ENCODE peak calls at places on chromosomes 11 and 22, in four cellular contexts. O is cardiac muscle cell; G is CD8-positive, alpha-beta memory T cell; Q is tibial artery. C is an unnamed sample. For H3K4me1, the result is how much of the 10 kb centered on the place peaks cover.

GRCh38 chr11:46446343-46446751 is 54.8 kb upstream of the CHRM4 start:
- DNase-seq in G (no peak), Q (no peak), O (peak), C (no peak)

GRCh38 chr11:122709042-122709760 is 53.7 kb downstream of the UBASH3B start:
- DNase-seq in Q (no peak), O (peak), G (no peak), C (no peak)

GRCh38 chr11:80686889-80687288 is 1246.1 kb upstream of the TENM4 start:
- DNase-seq in G (no peak), Q (no peak), O (no peak), C (no peak)

GRCh38 chr11:116703421-116703820 is 69.4 kb downstream of the BUD13 start:
- DNase-seq in Q (no peak), O (peak), G (peak), C (no peak)

GRCh38 chr22:22076361-22076760 is 93.8 kb upstream of the TOP3B start:
- DNase-seq in Q (no peak), G (no peak), O (no peak), C (no peak)

GRCh38 chr22:41229730-41230398 is 10.9 kb downstream of the CHADL start:
- DNase-seq in G (no peak), Q (no peak), O (no peak), C (no peak)

GRCh38 chr11:57641426-57641825 is 8.3 kb downstream of the YPEL4 start:
- DNase-seq in Q (no peak), G (no peak), O (peak), C (peak)

GRCh38 chr11:83951521-83951920 is 665.4 kb upstream of the CCDC90B start:
- DNase-seq in G (no peak), Q (no peak), O (no peak), C (no peak)

GRCh38 chr22:30206964-30207363 is 39.6 kb downstream of the LIF start:
- DNase-seq in O (peak), Q (peak), G (no peak), C (no peak)

GRCh38 chr11:115477410-115477809 is 26.8 kb downstream of the CADM1 start:
- DNase-seq in O (no peak), G (no peak), Q (no peak), C (no peak)

GRCh38 chr22:42214625-42215415 is 55.6 kb downstream of the TCF20 start:
- DNase-seq in Q (peak), G (no peak), O (no peak), C (no peak)

GRCh38 chr22:26949193-26949592 is 291.8 kb downstream of the MIAT start:
- DNase-seq in Q (no peak), G (no peak), O (peak), C (no peak)

GRCh38 chr11:34468209-34468841 is 29.6 kb downstream of the CAT start:
- DNase-seq in Q (no peak), G (no peak), O (peak), C (peak)

GRCh38 chr11:134333951-134334350 is 2.2 kb downstream of the GLB1L2 start:
- DNase-seq in Q (no peak), G (no peak), O (no peak), C (no peak)

GRCh38 chr11:12900496-12900895 is 108.6 kb upstream of the RASSF10 start:
- DNase-seq in G (no peak), Q (no peak), O (peak), C (no peak)

GRCh38 chr11:131064373-131064991 is 148.2 kb upstream of the SNX19 start:
- DNase-seq in Q (no peak), G (no peak), O (peak), C (no peak)

GRCh38 chr11:25535462-25535861 is 796.5 kb upstream of the ANO3 start:
- DNase-seq in O (peak), Q (peak), G (no peak), C (no peak)

GRCh38 chr11:64097468-64098317 is 62.0 kb downstream of the FLRT1 start:
- DNase-seq in G (no peak), Q (no peak), O (no peak), C (no peak)

GRCh38 chr11:83819936-83820549 is 533.9 kb upstream of the CCDC90B start:
- DNase-seq in O (peak), Q (no peak), G (no peak), C (peak)

GRCh38 chr22:50216161-50216683 is 15.4 kb downstream of the SELENOO start:
- DNase-seq in Q (no peak), G (no peak), O (no peak), C (peak)

GRCh38 chr22:45240810-45241631 is at the start of gene KIAA0930:
- DNase-seq in Q (peak), O (peak), G (peak), C (peak)

GRCh38 chr11:10307022-10307410 is 2.1 kb downstream of the ADM start:
- DNase-seq in G (no peak), O (no peak), Q (no peak), C (no peak)
- H3K4me1 ChIP-seq in G (half or more), O (under half), Q (half or more), C (half or more)

GRCh38 chr22:37627545-37627944 is 11.9 kb upstream of the SH3BP1 start:
- DNase-seq in G (peak), Q (peak), O (no peak), C (peak)
- H3K4me1 ChIP-seq in G (half or more), Q (under half), O (under half), C (half or more)

DNA sequence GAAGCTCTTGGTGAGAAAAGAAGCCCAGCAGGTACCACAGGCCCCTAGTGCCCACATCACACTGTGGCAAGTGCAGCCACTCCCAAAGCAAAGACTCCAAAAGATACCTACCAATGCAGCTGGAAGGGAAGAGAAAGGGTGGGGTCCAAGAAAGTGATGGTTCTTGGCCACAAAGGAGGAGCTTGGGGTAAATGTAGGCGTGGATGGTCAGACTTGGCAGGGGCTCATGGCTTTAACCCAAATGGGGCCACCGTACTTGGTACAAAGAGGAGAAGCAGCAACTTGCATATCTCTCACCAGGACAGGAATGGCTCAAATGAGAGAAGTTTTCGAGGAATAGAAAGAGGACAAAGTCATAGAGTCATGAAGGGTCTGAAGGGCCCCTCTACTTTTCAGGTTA is 4.8 kb downstream of the MAP3K11 start:
- DNase-seq in Q (no peak), O (peak), G (no peak), C (no peak)
- H3K4me1 ChIP-seq in Q (half or more), O (under half), G (under half), C (under half)

GRCh38 chr22:29002603-29003002 is 59.0 kb downstream of the C22orf31 start:
- DNase-seq in G (no peak), O (no peak), Q (no peak), C (no peak)
- H3K4me1 ChIP-seq in G (under half), O (half or more), Q (under half), C (under half)

GRCh38 chr11:36622431-36623136 is 24.5 kb upstream of the RAG2 start:
- DNase-seq in Q (no peak), O (peak), G (no peak), C (peak)

GRCh38 chr11:36628141-36628540 is 30.1 kb upstream of the RAG2 start:
- DNase-seq in O (no peak), Q (no peak), G (no peak), C (no peak)

GRCh38 chr11:36627471-36627870 is 29.4 kb upstream of the RAG2 start:
- DNase-seq in Q (no peak), O (no peak), G (no peak), C (no peak)

GRCh38 chr11:36628765-36629199 is 30.7 kb upstream of the RAG2 start:
- DNase-seq in G (no peak), Q (no peak), O (no peak), C (no peak)

GRCh38 chr11:36627006-36627405 is 29.0 kb upstream of the RAG2 start:
- DNase-seq in O (no peak), Q (no peak), G (no peak), C (no peak)
- H3K4me1 ChIP-seq in O (under half), Q (under half), G (under half), C (under half)

GRCh38 chr22:37028692-37029674 is 9.4 kb downstream of the MPST start:
- DNase-seq in O (no peak), Q (no peak), G (no peak), C (no peak)
- H3K4me1 ChIP-seq in O (under half), Q (under half), G (under half), C (under half)

GRCh38 chr22:47994899-47995573 is 1232.6 kb downstream of the TBC1D22A start:
- DNase-seq in O (no peak), G (no peak), Q (no peak), C (no peak)
- H3K4me1 ChIP-seq in O (under half), G (under half), Q (under half), C (under half)

DNA sequence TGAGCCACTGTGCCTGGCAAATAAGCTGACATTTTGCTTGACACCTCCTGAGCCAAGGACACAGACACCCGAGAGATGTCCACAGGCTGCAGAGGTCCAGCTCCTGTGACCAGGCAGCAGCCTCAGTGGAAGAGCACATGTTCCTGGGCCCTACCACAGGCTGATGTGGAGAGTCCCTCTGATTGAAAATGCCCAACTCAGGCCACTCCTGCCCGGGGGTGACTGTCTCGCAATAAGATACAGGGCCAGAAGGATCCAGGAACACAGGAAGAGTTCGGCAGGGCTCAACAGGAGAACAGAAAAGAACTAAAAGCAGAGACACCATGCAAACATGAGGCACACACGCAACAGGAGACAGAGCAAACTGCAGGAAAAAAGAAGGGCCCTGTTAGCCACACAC is 28.4 kb upstream of the MALAT1 start:
- DNase-seq in O (no peak), G (no peak), Q (no peak), C (no peak)
- H3K4me1 ChIP-seq in O (under half), G (under half), Q (under half), C (under half)

DNA sequence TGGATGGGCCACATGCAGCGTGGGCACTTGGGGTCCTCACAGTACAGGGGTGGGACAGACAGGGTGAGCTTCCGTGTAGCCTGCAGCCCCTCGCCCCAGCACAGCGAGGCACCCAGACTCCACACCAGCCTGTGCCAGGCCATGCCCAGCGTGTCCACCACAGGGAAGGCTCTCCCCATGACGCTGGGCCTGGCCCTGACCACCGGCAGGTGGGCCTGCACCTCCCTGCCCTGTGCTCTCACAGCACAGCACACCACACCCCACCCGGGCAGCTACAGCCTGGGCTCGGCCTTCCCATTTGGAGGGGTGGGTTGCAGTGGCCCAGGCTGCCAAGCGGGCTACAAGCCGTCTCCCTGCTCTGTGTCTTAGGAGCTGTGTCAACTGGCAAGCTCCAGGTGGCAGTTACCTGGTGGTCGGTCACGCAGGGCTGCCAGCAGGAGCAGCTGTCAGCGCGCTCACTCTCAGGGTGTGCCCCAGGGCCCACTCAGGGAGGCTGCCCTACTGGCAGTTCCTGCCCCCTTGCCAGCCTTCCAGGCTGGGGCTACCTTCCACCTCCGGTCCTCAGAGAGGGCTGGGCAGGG is 4.6 kb downstream of the MOB2 start:
- DNase-seq in G (no peak), O (no peak), Q (peak), C (no peak)
- H3K4me1 ChIP-seq in G (under half), O (under half), Q (half or more), C (under half)

GRCh38 chr22:31215018-31215535 is 3.0 kb downstream of the LIMK2 start:
- DNase-seq in G (no peak), O (no peak), Q (no peak), C (no peak)
- H3K4me1 ChIP-seq in G (under half), O (under half), Q (under half), C (half or more)